ENCODE peak calls at places on chromosomes 6 and 20, in six cellular contexts. B is lung, H is tibial nerve, Y is kidney, M is activated T-cell treated with anti-CD3 and anti-CD28 coated beads for 24 hours, K is EH. X is an unnamed sample.

GRCh38 chr20:11891081-11891826 is 26.4 kb upstream of the BTBD3 start:
- DNase-seq in B (peak), H (peak), Y (peak), M (no peak), K (peak), X (no peak)

GRCh38 chr20:967796-968742 is 34.0 kb downstream of the RSPO4 start:
- DNase-seq in B (no peak), H (peak), Y (no peak), M (no peak), K (peak), X (no peak)

GRCh38 chr6:33199687-33200233 is 705 bp downstream of the RXRB start:
- DNase-seq in B (peak), H (no peak), Y (no peak), M (peak), K (peak), X (peak)

GRCh38 chr6:4291453-4292403 is 156.4 kb upstream of the ECI2 start:
- DNase-seq in B (no peak), H (no peak), Y (no peak), M (no peak), K (peak), X (no peak)

GRCh38 chr6:42010185-42010872 is 40.0 kb upstream of the TAF8 start:
- DNase-seq in B (no peak), H (no peak), Y (no peak), M (no peak), K (peak), X (no peak)

GRCh38 chr20:51500311-51500710 is 42.2 kb downstream of the NFATC2 start:
- DNase-seq in B (no peak), H (no peak), Y (no peak), M (peak), K (no peak), X (no peak)

GRCh38 chr20:32457476-32457986 is 99.4 kb downstream of the ASXL1 start:
- DNase-seq in B (peak), H (no peak), Y (peak), M (no peak), K (peak), X (no peak)

GRCh38 chr6:155327326-155328073 is 13.2 kb upstream of the TFB1M start:
- DNase-seq in B (peak), H (peak), Y (no peak), M (peak), K (peak), X (peak)

GRCh38 chr6:11609324-11610071 is 71.9 kb downstream of the TMEM170B start:
- DNase-seq in B (peak), H (no peak), Y (peak), M (no peak), K (peak), X (no peak)

GRCh38 chr20:36202891-36203338 is 33.4 kb upstream of the AAR2 start:
- DNase-seq in B (peak), H (peak), Y (peak), M (peak), K (peak), X (peak)

GRCh38 chr6:13253272-13253671 is 75.1 kb downstream of the TBC1D7 start:
- DNase-seq in B (no peak), H (no peak), Y (no peak), M (no peak), K (no peak), X (no peak)